ENCODE peak calls at places on chromosomes 11 and 22, in six cellular contexts. One of them, this sample, is unnamed.

GRCh38 chr11:18013790-18014507 is 1.1 kb upstream of the SERGEF start:
- DNase-seq in skeletal muscle cell: no peak
- DNase-seq in psoas muscle: no peak
- DNase-seq in mucosa of descending colon: no peak
- DNase-seq in mammary epithelial cell: no peak
- DNase-seq in fibroblast of the aortic adventitia: peak
- DNase-seq in this sample: no peak

GRCh38 chr11:85767277-85767676 is 43.7 kb downstream of the SYTL2 start:
- DNase-seq in mucosa of descending colon: no peak
- DNase-seq in skeletal muscle cell: no peak
- DNase-seq in mammary epithelial cell: no peak
- DNase-seq in fibroblast of the aortic adventitia: no peak
- DNase-seq in psoas muscle: no peak
- DNase-seq in this sample: no peak

GRCh38 chr11:78194490-78194889 is 5.8 kb downstream of the USP35 start:
- DNase-seq in fibroblast of the aortic adventitia: no peak
- DNase-seq in mammary epithelial cell: peak
- DNase-seq in mucosa of descending colon: no peak
- DNase-seq in skeletal muscle cell: no peak
- DNase-seq in psoas muscle: no peak
- DNase-seq in this sample: no peak

GRCh38 chr22:21020802-21021429 is 6.0 kb downstream of the P2RX6 start:
- DNase-seq in mammary epithelial cell: no peak
- DNase-seq in psoas muscle: no peak
- DNase-seq in fibroblast of the aortic adventitia: no peak
- DNase-seq in skeletal muscle cell: no peak
- DNase-seq in mucosa of descending colon: no peak
- DNase-seq in this sample: peak

GRCh38 chr11:64359712-64360402 is 895 bp downstream of the RPS6KA4 start:
- DNase-seq in mucosa of descending colon: peak
- DNase-seq in psoas muscle: no peak
- DNase-seq in mammary epithelial cell: peak
- DNase-seq in fibroblast of the aortic adventitia: no peak
- DNase-seq in skeletal muscle cell: no peak
- DNase-seq in this sample: no peak

GRCh38 chr11:2521681-2522630 is 77.1 kb downstream of the KCNQ1 start:
- DNase-seq in psoas muscle: peak
- DNase-seq in mucosa of descending colon: peak
- DNase-seq in mammary epithelial cell: no peak
- DNase-seq in skeletal muscle cell: no peak
- DNase-seq in fibroblast of the aortic adventitia: no peak
- DNase-seq in this sample: no peak

GRCh38 chr22:18045794-18046193 is 21.4 kb upstream of the MICAL3 start:
- DNase-seq in fibroblast of the aortic adventitia: no peak
- DNase-seq in skeletal muscle cell: no peak
- DNase-seq in psoas muscle: no peak
- DNase-seq in mammary epithelial cell: no peak
- DNase-seq in mucosa of descending colon: no peak
- DNase-seq in this sample: no peak

GRCh38 chr11:39678996-39679395 is 1780.5 kb downstream of the LRRC4C start:
- DNase-seq in mammary epithelial cell: peak
- DNase-seq in skeletal muscle cell: no peak
- DNase-seq in mucosa of descending colon: no peak
- DNase-seq in psoas muscle: no peak
- DNase-seq in fibroblast of the aortic adventitia: no peak
- DNase-seq in this sample: no peak

GRCh38 chr11:36713715-36714114 is 115.7 kb upstream of the RAG2 start:
- DNase-seq in fibroblast of the aortic adventitia: no peak
- DNase-seq in skeletal muscle cell: no peak
- DNase-seq in mammary epithelial cell: no peak
- DNase-seq in psoas muscle: no peak
- DNase-seq in mucosa of descending colon: no peak
- DNase-seq in this sample: no peak

GRCh38 chr11:29310016-29310415 is 706.8 kb downstream of the KCNA4 start:
- DNase-seq in skeletal muscle cell: no peak
- DNase-seq in mucosa of descending colon: no peak
- DNase-seq in fibroblast of the aortic adventitia: peak
- DNase-seq in psoas muscle: no peak
- DNase-seq in mammary epithelial cell: peak
- DNase-seq in this sample: no peak

GRCh38 chr11:10414659-10415058 is 40.4 kb upstream of the AMPD3 start:
- DNase-seq in mammary epithelial cell: no peak
- DNase-seq in mucosa of descending colon: peak
- DNase-seq in fibroblast of the aortic adventitia: peak
- DNase-seq in skeletal muscle cell: no peak
- DNase-seq in psoas muscle: peak
- DNase-seq in this sample: no peak

GRCh38 chr11:69940246-69940610 is 121.0 kb upstream of the FGF3 start:
- DNase-seq in mucosa of descending colon: no peak
- DNase-seq in mammary epithelial cell: no peak
- DNase-seq in fibroblast of the aortic adventitia: no peak
- DNase-seq in skeletal muscle cell: no peak
- DNase-seq in psoas muscle: no peak
- DNase-seq in this sample: no peak

GRCh38 chr22:37803636-37804371 is 3.9 kb upstream of the GCAT start:
- DNase-seq in mucosa of descending colon: no peak
- DNase-seq in mammary epithelial cell: no peak
- DNase-seq in psoas muscle: no peak
- DNase-seq in skeletal muscle cell: no peak
- DNase-seq in fibroblast of the aortic adventitia: no peak
- DNase-seq in this sample: no peak

GRCh38 chr22:28484662-28485061 is 195.0 kb downstream of the TTC28 start:
- DNase-seq in skeletal muscle cell: no peak
- DNase-seq in mammary epithelial cell: no peak
- DNase-seq in mucosa of descending colon: no peak
- DNase-seq in psoas muscle: no peak
- DNase-seq in fibroblast of the aortic adventitia: no peak
- DNase-seq in this sample: no peak

GRCh38 chr22:49205401-49205800 is 622.3 kb downstream of the BRD1 start:
- DNase-seq in psoas muscle: no peak
- DNase-seq in fibroblast of the aortic adventitia: no peak
- DNase-seq in mammary epithelial cell: no peak
- DNase-seq in mucosa of descending colon: peak
- DNase-seq in skeletal muscle cell: no peak
- DNase-seq in this sample: no peak

GRCh38 chr11:126969865-126970479 is 30.6 kb downstream of the KIRREL3 start:
- DNase-seq in fibroblast of the aortic adventitia: peak
- DNase-seq in psoas muscle: no peak
- DNase-seq in mammary epithelial cell: peak
- DNase-seq in mucosa of descending colon: no peak
- DNase-seq in skeletal muscle cell: no peak
- DNase-seq in this sample: no peak

GRCh38 chr11:44104472-44105294 is 9.2 kb downstream of the EXT2 start:
- DNase-seq in mammary epithelial cell: no peak
- DNase-seq in skeletal muscle cell: no peak
- DNase-seq in psoas muscle: no peak
- DNase-seq in fibroblast of the aortic adventitia: peak
- DNase-seq in mucosa of descending colon: no peak
- DNase-seq in this sample: no peak

GRCh38 chr11:128848815-128849455 is 18.2 kb downstream of the KCNJ1 start:
- DNase-seq in mucosa of descending colon: no peak
- DNase-seq in skeletal muscle cell: no peak
- DNase-seq in psoas muscle: peak
- DNase-seq in fibroblast of the aortic adventitia: no peak
- DNase-seq in mammary epithelial cell: no peak
- DNase-seq in this sample: peak

GRCh38 chr11:117309310-117309709 is 6.7 kb downstream of the BACE1 start:
- DNase-seq in mucosa of descending colon: no peak
- DNase-seq in fibroblast of the aortic adventitia: no peak
- DNase-seq in skeletal muscle cell: no peak
- DNase-seq in mammary epithelial cell: no peak
- DNase-seq in psoas muscle: no peak
- DNase-seq in this sample: no peak

GRCh38 chr11:27754035-27755017 is 54.1 kb upstream of the BDNF start:
- DNase-seq in psoas muscle: no peak
- DNase-seq in mammary epithelial cell: no peak
- DNase-seq in skeletal muscle cell: peak
- DNase-seq in mucosa of descending colon: no peak
- DNase-seq in fibroblast of the aortic adventitia: no peak
- DNase-seq in this sample: no peak

GRCh38 chr22:41415554-41415953 is 31.0 kb downstream of the TOB2 start:
- DNase-seq in fibroblast of the aortic adventitia: no peak
- DNase-seq in mammary epithelial cell: no peak
- DNase-seq in mucosa of descending colon: no peak
- DNase-seq in skeletal muscle cell: no peak
- DNase-seq in psoas muscle: no peak
- DNase-seq in this sample: no peak

GRCh38 chr11:31956310-31956709 is 134.6 kb upstream of the RCN1 start:
- DNase-seq in mucosa of descending colon: no peak
- DNase-seq in skeletal muscle cell: no peak
- DNase-seq in mammary epithelial cell: peak
- DNase-seq in fibroblast of the aortic adventitia: peak
- DNase-seq in psoas muscle: no peak
- DNase-seq in this sample: no peak

GRCh38 chr11:64906314-64906635 is 10.7 kb downstream of the ATG2A start:
- DNase-seq in mammary epithelial cell: no peak
- DNase-seq in skeletal muscle cell: no peak
- DNase-seq in fibroblast of the aortic adventitia: no peak
- DNase-seq in psoas muscle: no peak
- DNase-seq in mucosa of descending colon: no peak
- DNase-seq in this sample: no peak

GRCh38 chr22:45740236-45740635 is 68.6 kb downstream of the ATXN10 start:
- DNase-seq in psoas muscle: no peak
- DNase-seq in skeletal muscle cell: no peak
- DNase-seq in mammary epithelial cell: no peak
- DNase-seq in mucosa of descending colon: no peak
- DNase-seq in fibroblast of the aortic adventitia: no peak
- DNase-seq in this sample: no peak

GRCh38 chr22:24944224-24944937 is 2.1 kb downstream of the LHFPL7 start:
- DNase-seq in skeletal muscle cell: no peak
- DNase-seq in mucosa of descending colon: no peak
- DNase-seq in mammary epithelial cell: no peak
- DNase-seq in psoas muscle: no peak
- DNase-seq in fibroblast of the aortic adventitia: no peak
- DNase-seq in this sample: no peak

GRCh38 chr22:37352481-37352880 is 70.2 kb downstream of the CYTH4 start:
- DNase-seq in mucosa of descending colon: no peak
- DNase-seq in mammary epithelial cell: no peak
- DNase-seq in psoas muscle: no peak
- DNase-seq in fibroblast of the aortic adventitia: no peak
- DNase-seq in skeletal muscle cell: no peak
- DNase-seq in this sample: no peak

GRCh38 chr11:10550503-10550902 is 9.5 kb upstream of the RNF141 start:
- DNase-seq in mucosa of descending colon: no peak
- DNase-seq in mammary epithelial cell: peak
- DNase-seq in skeletal muscle cell: peak
- DNase-seq in psoas muscle: no peak
- DNase-seq in fibroblast of the aortic adventitia: peak
- DNase-seq in this sample: no peak

GRCh38 chr22:37489994-37490393 is 3.8 kb upstream of the MFNG start:
- DNase-seq in skeletal muscle cell: no peak
- DNase-seq in fibroblast of the aortic adventitia: no peak
- DNase-seq in mucosa of descending colon: no peak
- DNase-seq in mammary epithelial cell: no peak
- DNase-seq in psoas muscle: no peak
- DNase-seq in this sample: no peak

GRCh38 chr22:46045459-46046298 is 68.7 kb upstream of the WNT7B start:
- DNase-seq in psoas muscle: no peak
- DNase-seq in mammary epithelial cell: no peak
- DNase-seq in fibroblast of the aortic adventitia: no peak
- DNase-seq in mucosa of descending colon: peak
- DNase-seq in skeletal muscle cell: no peak
- DNase-seq in this sample: no peak

GRCh38 chr11:118666331-118666730 is 13.1 kb downstream of the TREH start:
- DNase-seq in skeletal muscle cell: no peak
- DNase-seq in fibroblast of the aortic adventitia: no peak
- DNase-seq in mammary epithelial cell: no peak
- DNase-seq in mucosa of descending colon: no peak
- DNase-seq in psoas muscle: no peak
- DNase-seq in this sample: no peak

GRCh38 chr11:35838071-35838470 is 105.8 kb upstream of the LDLRAD3 start:
- DNase-seq in skeletal muscle cell: no peak
- DNase-seq in mammary epithelial cell: no peak
- DNase-seq in fibroblast of the aortic adventitia: no peak
- DNase-seq in psoas muscle: no peak
- DNase-seq in mucosa of descending colon: no peak
- DNase-seq in this sample: no peak

GRCh38 chr11:115213007-115213406 is 291.2 kb downstream of the CADM1 start:
- DNase-seq in fibroblast of the aortic adventitia: no peak
- DNase-seq in psoas muscle: no peak
- DNase-seq in mucosa of descending colon: no peak
- DNase-seq in mammary epithelial cell: no peak
- DNase-seq in skeletal muscle cell: no peak
- DNase-seq in this sample: no peak

GRCh38 chr11:945986-946385 is 20.3 kb downstream of the AP2A2 start:
- DNase-seq in mucosa of descending colon: no peak
- DNase-seq in skeletal muscle cell: no peak
- DNase-seq in fibroblast of the aortic adventitia: no peak
- DNase-seq in psoas muscle: no peak
- DNase-seq in mammary epithelial cell: no peak
- DNase-seq in this sample: no peak

This sample was measured in GM19239.